ENCODE peak calls at places on chromosomes 3 and 15, in eight cellular contexts. W is A673, Z is PC-9, M is endodermal cell, G is H9, N is IMR-90, Y is BE2C, S is OCI-LY7. E is an unnamed sample. For H3K4me1, the result is how much of the 10 kb centered on the place peaks cover.

GRCh38 chr3:52532838-52533622 is 627 bp downstream of the NT5DC2 start:
- DNase-seq in M (peak), N (no peak), W (no peak), Y (no peak), S (peak), Z (no peak), G (peak), E (no peak)

GRCh38 chr15:47003568-47003967 is 713.7 kb upstream of the SEMA6D start:
- DNase-seq in N (no peak), S (no peak), G (no peak), Y (no peak), M (no peak), W (no peak), Z (no peak), E (no peak)

GRCh38 chr15:73881539-73882320 is 8.4 kb downstream of the TBC1D21 start:
- DNase-seq in G (peak), M (peak), N (no peak), Z (no peak), W (no peak), Y (no peak), S (no peak), E (no peak)

GRCh38 chr3:190585771-190586630 is 72.1 kb downstream of the IL1RAP start:
- DNase-seq in N (peak), W (peak), Z (peak), M (peak), Y (no peak), S (no peak), G (peak), E (peak)

GRCh38 chr3:38108649-38109579 is 28.0 kb downstream of the ACAA1 start:
- DNase-seq in G (peak), Y (no peak), Z (no peak), N (no peak), W (no peak), M (peak), S (no peak), E (no peak)

GRCh38 chr15:64883997-64884511 is 27.6 kb upstream of the ANKDD1A start:
- DNase-seq in Z (peak), G (peak), W (peak), M (peak), Y (peak), N (peak), S (no peak), E (peak)

GRCh38 chr3:23735575-23736326 is 70.0 kb upstream of the UBE2E1 start:
- DNase-seq in M (peak), G (no peak), Y (peak), W (peak), N (no peak), S (no peak), Z (no peak), E (no peak)

GRCh38 chr3:125142418-125142778 is 70.2 kb downstream of the SLC12A8 start:
- DNase-seq in M (peak), W (no peak), Y (no peak), G (no peak), S (no peak), Z (no peak), N (no peak), E (no peak)

GRCh38 chr15:92528736-92529135 is 126.8 kb downstream of the FAM174B start:
- DNase-seq in G (no peak), M (no peak), Z (no peak), N (no peak), S (no peak), W (no peak), Y (no peak), E (no peak)

GRCh38 chr3:36210840-36211655 is 169.3 kb upstream of the STAC start:
- DNase-seq in Z (no peak), M (no peak), S (no peak), Y (no peak), N (no peak), G (no peak), W (no peak), E (no peak)

GRCh38 chr3:198079771-198080520 is 119.9 kb downstream of the LMLN start:
- DNase-seq in G (peak), M (no peak), Z (peak), N (peak), S (peak), Y (peak), W (peak), E (peak)
- TF ChIP-seq CTCF in G (no peak), M (no peak), Z (no peak), N (no peak), S (no peak), Y (no peak), W (peak), E (peak)

GRCh38 chr3:128073807-128074206 is 21.6 kb downstream of the SEC61A1 start:
- DNase-seq in M (no peak), Z (no peak), W (no peak), N (no peak), S (no peak), G (no peak), Y (no peak), E (peak)

GRCh38 chr3:128076783-128077624 is 24.8 kb downstream of the SEC61A1 start:
- DNase-seq in Y (peak), G (no peak), M (no peak), Z (no peak), N (no peak), W (peak), S (no peak), E (no peak)

GRCh38 chr3:128074851-128075515 is 22.7 kb downstream of the SEC61A1 start:
- DNase-seq in W (peak), M (no peak), S (no peak), Y (no peak), Z (no peak), G (no peak), N (no peak), E (no peak)

GRCh38 chr3:128076465-128076782 is 24.2 kb downstream of the SEC61A1 start:
- DNase-seq in Y (no peak), M (no peak), S (no peak), W (no peak), G (no peak), N (no peak), Z (no peak), E (no peak)

DNA sequence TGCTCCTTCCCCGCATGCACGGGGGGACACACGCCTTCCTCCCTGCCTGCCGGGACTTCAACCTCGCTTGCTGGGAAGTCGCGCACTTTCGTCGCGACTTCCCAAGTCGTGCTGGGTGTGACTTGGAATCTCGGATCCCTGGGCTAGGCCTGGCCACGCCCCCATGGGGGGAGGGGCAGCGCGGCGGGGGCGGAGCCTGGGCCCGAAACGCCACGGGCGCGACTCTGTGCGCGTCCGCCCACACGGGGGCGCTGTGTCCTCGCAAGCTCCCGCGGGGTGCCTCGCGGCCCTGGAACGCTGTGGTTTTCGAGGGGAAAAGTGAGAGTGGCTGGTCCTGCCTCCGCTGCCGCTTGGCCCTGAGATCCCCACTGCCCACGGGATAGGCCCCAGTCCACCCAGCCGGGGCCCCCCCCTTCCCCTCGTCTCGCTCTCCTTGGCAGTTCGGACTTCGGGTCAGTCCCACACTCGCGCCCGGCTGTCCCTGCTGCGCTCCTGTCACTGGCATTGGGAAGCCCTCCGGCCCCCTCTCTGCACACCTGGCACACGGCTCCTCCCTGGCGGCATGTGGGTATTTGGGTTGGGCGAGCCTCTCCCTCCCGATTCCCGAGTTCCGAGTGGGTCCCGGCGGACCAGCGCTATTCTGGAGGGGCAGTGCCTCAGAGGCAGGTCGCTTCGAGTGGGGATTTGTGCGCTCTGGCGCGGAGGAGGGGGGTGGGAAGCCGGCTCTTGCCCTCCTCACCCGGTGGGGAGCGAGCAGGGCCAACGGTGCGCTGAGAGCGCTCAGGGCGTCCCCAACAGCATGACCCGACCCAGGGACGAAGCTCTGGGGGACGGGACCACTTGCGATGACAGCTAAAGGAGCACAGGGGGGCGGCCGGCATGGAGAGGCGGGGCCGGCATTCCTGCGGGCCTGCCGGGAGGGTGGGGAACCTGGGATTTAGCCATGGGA is 23.6 kb downstream of the SEC61A1 start:
- DNase-seq in G (peak), S (peak), Y (peak), N (peak), W (peak), Z (no peak), M (peak), E (peak)
- H3K4me1 ChIP-seq in G (under half), S (under half), Y (under half), N (under half), W (under half), Z (under half), M (under half), E (under half)

GRCh38 chr3:187709155-187709554 is 6.8 kb upstream of the RTP2 start:
- DNase-seq in Z (no peak), Y (peak), S (peak), N (no peak), W (no peak), M (peak), G (peak), E (no peak)
- TF ChIP-seq CTCF in Z (no peak), Y (peak), S (peak), N (peak), W (no peak), M (peak), G (peak), E (no peak)

DNA sequence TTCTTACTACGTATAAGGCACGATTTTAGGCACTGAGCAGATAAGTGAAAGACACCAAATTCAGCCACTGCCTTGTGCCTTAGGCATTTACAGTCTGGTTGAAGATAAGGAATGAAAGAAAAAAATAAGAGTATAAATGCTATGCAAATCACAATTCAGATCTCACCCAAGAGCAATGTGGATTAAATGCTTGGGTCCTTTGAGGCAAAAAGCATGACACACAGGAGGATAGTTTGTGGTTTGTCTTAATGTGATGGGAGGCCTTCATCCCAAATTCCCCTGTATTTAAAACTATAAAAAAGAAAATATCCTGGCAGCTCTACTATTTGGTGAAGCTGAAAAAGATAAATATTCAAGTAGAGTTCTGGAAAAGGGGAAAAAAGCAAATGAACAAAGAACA is 79.8 kb downstream of the TGFBR2 start:
- DNase-seq in Y (no peak), S (no peak), N (no peak), M (no peak), W (no peak), Z (no peak), G (no peak), E (no peak)
- H3K4me1 ChIP-seq in Y (under half), S (under half), N (under half), M (under half), W (half or more), Z (under half), G (under half), E (under half)

GRCh38 chr3:76024640-76025039 is 239.3 kb upstream of the ZNF717 start:
- DNase-seq in S (peak), Z (no peak), N (peak), G (no peak), M (no peak), W (peak), Y (no peak), E (peak)
- TF ChIP-seq CTCF in S (peak), Z (peak), N (peak), G (peak), M (peak), W (peak), Y (peak), E (peak)

DNA sequence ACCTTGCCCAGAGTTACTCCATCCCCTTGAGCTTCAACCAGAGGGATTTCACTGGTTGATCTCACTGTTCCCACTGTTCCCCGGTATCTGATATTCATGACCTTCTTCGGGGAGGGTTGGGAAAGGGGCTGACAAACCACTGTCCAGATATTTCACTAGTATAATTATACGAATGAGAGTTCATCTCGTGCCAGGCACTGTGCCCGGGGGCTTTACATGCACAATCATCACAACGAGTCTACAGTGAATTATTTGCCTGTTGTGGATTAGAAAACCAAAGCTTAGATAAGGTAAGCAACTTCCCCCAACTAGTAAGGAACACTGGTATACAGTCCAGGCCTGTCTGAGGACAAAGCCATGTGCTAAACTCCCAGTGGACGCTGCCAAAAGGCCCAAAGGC is 50.0 kb upstream of the RAB6B start:
- DNase-seq in S (no peak), N (no peak), Z (no peak), M (no peak), W (no peak), G (no peak), Y (peak), E (no peak)
- H3K4me1 ChIP-seq in S (under half), N (under half), Z (under half), M (under half), W (under half), G (under half), Y (under half), E (under half)

GRCh38 chr3:25021816-25022215 is 406.2 kb upstream of the RARB start:
- DNase-seq in W (peak), Y (no peak), M (no peak), S (no peak), Z (no peak), N (peak), G (no peak), E (no peak)
- TF ChIP-seq CTCF in W (peak), Y (no peak), M (peak), S (peak), Z (peak), N (no peak), G (peak), E (peak)

E was measured in foreskin keratinocyte.